ENCODE peak calls at places on chromosomes 12 and 14, in six cellular contexts. V, N, E, U, S and K are unnamed samples.

GRCh38 chr14:63180017-63180416 is 24.2 kb upstream of the RHOJ start:
- DNase-seq in V (no peak), N (no peak), S (peak), U (peak), E (no peak), K (no peak)

GRCh38 chr12:93699271-93700141 is 22.3 kb downstream of the CRADD start:
- DNase-seq in V (no peak), S (peak), E (no peak), N (peak), U (no peak), K (peak)

GRCh38 chr12:91274886-91275285 is 92.3 kb upstream of the DCN start:
- DNase-seq in E (no peak), S (peak), N (peak), U (peak), V (no peak), K (no peak)

GRCh38 chr12:47100146-47100545 is 20.4 kb upstream of the AMIGO2 start:
- DNase-seq in N (no peak), U (no peak), V (no peak), E (no peak), S (no peak), K (no peak)

GRCh38 chr12:9118161-9118560 is 2.4 kb upstream of the A2M start:
- DNase-seq in S (peak), U (no peak), E (no peak), N (no peak), V (peak), K (no peak)

GRCh38 chr12:25648460-25648859 is 95.4 kb upstream of the LMNTD1 start:
- DNase-seq in S (peak), E (no peak), V (no peak), U (peak), N (peak), K (no peak)

GRCh38 chr14:81529391-81529790 is 4.3 kb downstream of the SEL1L start:
- DNase-seq in S (peak), V (no peak), U (no peak), N (peak), E (peak), K (no peak)

GRCh38 chr12:7433276-7433822 is 10.6 kb downstream of the CD163L1 start:
- DNase-seq in U (no peak), E (no peak), N (peak), V (no peak), S (peak), K (no peak)

GRCh38 chr12:40915172-40915571 is 222.9 kb downstream of the CNTN1 start:
- DNase-seq in S (no peak), U (no peak), V (no peak), E (no peak), N (no peak), K (no peak)

GRCh38 chr14:67556671-67557070 is 23.6 kb downstream of the PLEKHH1 start:
- DNase-seq in S (no peak), E (no peak), V (no peak), N (no peak), U (no peak), K (no peak)

GRCh38 chr14:105364100-105364708 is 34.1 kb upstream of the TEX22 start:
- DNase-seq in V (no peak), U (no peak), S (peak), N (peak), E (no peak), K (peak)

GRCh38 chr12:119603767-119604166 is 10.2 kb downstream of the TMEM233 start:
- DNase-seq in U (no peak), N (no peak), S (no peak), E (no peak), V (no peak), K (no peak)

GRCh38 chr12:91361864-91362263 is 179.2 kb upstream of the DCN start:
- DNase-seq in S (peak), N (no peak), E (peak), U (no peak), V (peak), K (peak)

GRCh38 chr12:77384941-77385340 is 319.6 kb upstream of the E2F7 start:
- DNase-seq in S (no peak), N (no peak), V (no peak), E (no peak), U (no peak), K (no peak)

GRCh38 chr12:99059824-99060526 is 414.9 kb downstream of the APAF1 start:
- DNase-seq in U (peak), N (no peak), V (no peak), E (no peak), S (peak), K (no peak)

GRCh38 chr14:75960219-75960618 is 21.6 kb downstream of the TGFB3 start:
- DNase-seq in U (no peak), E (peak), N (no peak), V (no peak), S (no peak), K (peak)

DNA sequence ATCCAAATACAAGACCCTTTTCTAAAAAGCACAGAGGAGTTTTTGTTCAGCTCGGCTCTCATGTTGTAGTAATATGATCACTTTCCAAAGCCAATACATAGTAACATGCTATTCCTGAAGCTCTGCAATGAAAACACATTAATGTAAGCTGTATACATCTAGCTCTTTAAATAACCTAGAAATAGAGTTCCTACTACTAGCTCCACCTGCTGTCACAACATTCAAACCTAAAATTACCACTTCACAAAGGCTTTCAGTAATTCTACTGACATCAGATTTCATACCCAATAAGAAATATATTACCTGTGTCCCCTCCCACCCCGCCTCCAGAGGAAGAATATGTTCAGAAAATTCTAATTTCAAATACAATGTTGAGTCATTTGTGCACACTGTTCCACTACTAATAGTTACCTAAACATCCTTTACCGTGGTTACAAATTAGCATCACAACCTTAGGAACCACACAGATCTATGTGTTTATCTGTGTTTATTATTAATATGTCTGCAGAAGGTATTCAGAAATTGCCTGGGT is 17.8 kb downstream of the EFCAB11 start:
- DNase-seq in V (no peak), U (no peak), S (no peak), E (no peak), N (no peak), K (no peak)
- TF ChIP-seq CTCF in V (no peak), U (no peak), S (no peak), E (peak), N (peak), K (peak)

GRCh38 chr12:56257491-56258067 is 605 bp downstream of the ANKRD52 start:
- DNase-seq in S (no peak), U (no peak), N (no peak), E (no peak), V (no peak), K (no peak)
- TF ChIP-seq CTCF in S (peak), U (no peak), N (no peak), E (peak), V (no peak), K (no peak)

GRCh38 chr12:2183556-2184541 is 131.1 kb downstream of the CACNA1C start:
- DNase-seq in U (no peak), N (no peak), S (peak), V (peak), E (peak), K (no peak)
- TF ChIP-seq CTCF in U (peak), N (peak), S (peak), V (peak), E (peak), K (no peak)

DNA sequence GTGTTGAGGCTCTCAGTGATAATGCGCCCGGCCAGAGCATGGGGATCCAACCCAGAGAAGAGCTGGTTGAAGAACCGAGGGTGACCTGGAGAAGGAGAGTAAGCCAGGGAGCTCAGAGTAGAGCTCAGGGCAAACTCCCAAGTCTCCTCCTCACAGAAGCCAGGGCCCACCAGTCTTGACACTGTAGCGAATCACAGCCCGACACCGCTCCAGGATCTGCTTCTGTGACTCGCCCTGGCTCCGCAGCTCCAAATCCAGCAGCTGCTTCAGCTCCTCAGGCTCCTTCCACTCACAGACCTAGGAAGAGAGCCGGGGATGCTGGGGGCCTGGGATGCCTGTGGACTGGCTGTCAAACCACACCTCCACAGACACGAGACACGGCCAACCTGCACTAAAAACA is 8.2 kb upstream of the ZNF740 start:
- DNase-seq in E (no peak), N (peak), V (no peak), S (peak), U (no peak), K (no peak)
- TF ChIP-seq CTCF in E (no peak), N (no peak), V (no peak), S (no peak), U (no peak), K (no peak)

GRCh38 chr12:10153271-10154144 is 18.4 kb downstream of the OLR1 start:
- DNase-seq in S (peak), E (peak), V (peak), N (no peak), U (peak), K (peak)
- TF ChIP-seq CTCF in S (peak), E (peak), V (peak), N (peak), U (peak), K (peak)